ENCODE peak calls at places on chromosomes 2 and 18, in six cellular contexts. One of them, this sample, is unnamed.

GRCh38 chr2:121897335-121897970 is 142.0 kb downstream of the TSN start:
- DNase-seq in adrenal gland: no peak
- DNase-seq in GM12878: no peak
- DNase-seq in IMR-90: peak
- DNase-seq in transverse colon: no peak
- DNase-seq in uterus: no peak
- DNase-seq in this sample: no peak

GRCh38 chr18:43029414-43029813 is 86.1 kb downstream of the RIT2 start:
- DNase-seq in adrenal gland: no peak
- DNase-seq in GM12878: no peak
- DNase-seq in IMR-90: no peak
- DNase-seq in transverse colon: no peak
- DNase-seq in uterus: no peak
- DNase-seq in this sample: no peak

GRCh38 chr2:38648107-38648761 is 17.7 kb upstream of the GALM start:
- DNase-seq in adrenal gland: peak
- DNase-seq in GM12878: no peak
- DNase-seq in IMR-90: peak
- DNase-seq in transverse colon: no peak
- DNase-seq in uterus: no peak
- DNase-seq in this sample: no peak

GRCh38 chr2:106094101-106094860 is 99.8 kb downstream of the UXS1 start:
- DNase-seq in adrenal gland: peak
- DNase-seq in GM12878: no peak
- DNase-seq in IMR-90: no peak
- DNase-seq in transverse colon: no peak
- DNase-seq in uterus: no peak
- DNase-seq in this sample: no peak

GRCh38 chr2:234996041-234996440 is 44.2 kb downstream of the SH3BP4 start:
- DNase-seq in adrenal gland: no peak
- DNase-seq in GM12878: no peak
- DNase-seq in IMR-90: no peak
- DNase-seq in transverse colon: no peak
- DNase-seq in uterus: no peak
- DNase-seq in this sample: no peak

GRCh38 chr2:128392207-128392606 is 73.5 kb upstream of the HS6ST1 start:
- DNase-seq in adrenal gland: no peak
- DNase-seq in GM12878: no peak
- DNase-seq in IMR-90: no peak
- DNase-seq in transverse colon: no peak
- DNase-seq in uterus: no peak
- DNase-seq in this sample: no peak

GRCh38 chr2:235106874-235107639 is 155.2 kb downstream of the SH3BP4 start:
- DNase-seq in adrenal gland: peak
- DNase-seq in GM12878: no peak
- DNase-seq in IMR-90: peak
- DNase-seq in transverse colon: peak
- DNase-seq in uterus: peak
- DNase-seq in this sample: peak

GRCh38 chr2:240435457-240435954 is at the start of gene GPC1:
- DNase-seq in adrenal gland: peak
- DNase-seq in GM12878: no peak
- DNase-seq in IMR-90: peak
- DNase-seq in transverse colon: peak
- DNase-seq in uterus: peak
- DNase-seq in this sample: peak

GRCh38 chr2:66839551-66840320 is 404.8 kb downstream of the MEIS1 start:
- DNase-seq in adrenal gland: no peak
- DNase-seq in GM12878: no peak
- DNase-seq in IMR-90: peak
- DNase-seq in transverse colon: no peak
- DNase-seq in uterus: no peak
- DNase-seq in this sample: peak

GRCh38 chr18:10524507-10525425 is 1.1 kb upstream of the NAPG start:
- DNase-seq in adrenal gland: no peak
- DNase-seq in GM12878: no peak
- DNase-seq in IMR-90: peak
- DNase-seq in transverse colon: no peak
- DNase-seq in uterus: peak
- DNase-seq in this sample: no peak

GRCh38 chr18:35443847-35444246 is 53.9 kb downstream of the INO80C start:
- DNase-seq in adrenal gland: no peak
- DNase-seq in GM12878: no peak
- DNase-seq in IMR-90: no peak
- DNase-seq in transverse colon: no peak
- DNase-seq in uterus: no peak
- DNase-seq in this sample: no peak

GRCh38 chr2:145220496-145220895 is 700.6 kb upstream of the ZEB2 start:
- DNase-seq in adrenal gland: no peak
- DNase-seq in GM12878: no peak
- DNase-seq in IMR-90: no peak
- DNase-seq in transverse colon: no peak
- DNase-seq in uterus: no peak
- DNase-seq in this sample: no peak

GRCh38 chr2:29113891-29114321 is 1.3 kb upstream of the CLIP4 start:
- DNase-seq in adrenal gland: peak
- DNase-seq in GM12878: no peak
- DNase-seq in IMR-90: peak
- DNase-seq in transverse colon: peak
- DNase-seq in uterus: peak
- DNase-seq in this sample: no peak

GRCh38 chr2:101435011-101435862 is 39.7 kb downstream of the RFX8 start:
- DNase-seq in adrenal gland: no peak
- DNase-seq in GM12878: no peak
- DNase-seq in IMR-90: peak
- DNase-seq in transverse colon: no peak
- DNase-seq in uterus: no peak
- DNase-seq in this sample: no peak

GRCh38 chr18:43383031-43383430 is 105.7 kb upstream of the SYT4 start:
- DNase-seq in adrenal gland: no peak
- DNase-seq in GM12878: no peak
- DNase-seq in IMR-90: no peak
- DNase-seq in transverse colon: no peak
- DNase-seq in uterus: no peak
- DNase-seq in this sample: no peak

GRCh38 chr18:55339990-55340389 is 248.0 kb downstream of the TCF4 start:
- DNase-seq in adrenal gland: no peak
- DNase-seq in GM12878: no peak
- DNase-seq in IMR-90: no peak
- DNase-seq in transverse colon: no peak
- DNase-seq in uterus: no peak
- DNase-seq in this sample: no peak

GRCh38 chr2:9000442-9000841 is 3.0 kb downstream of the MBOAT2 start:
- DNase-seq in adrenal gland: no peak
- DNase-seq in GM12878: no peak
- DNase-seq in IMR-90: no peak
- DNase-seq in transverse colon: no peak
- DNase-seq in uterus: no peak
- DNase-seq in this sample: no peak

GRCh38 chr18:4547126-4547525 is 92.0 kb upstream of the DLGAP1 start:
- DNase-seq in adrenal gland: no peak
- DNase-seq in GM12878: no peak
- DNase-seq in IMR-90: no peak
- DNase-seq in transverse colon: no peak
- DNase-seq in uterus: no peak
- DNase-seq in this sample: no peak

GRCh38 chr2:28398101-28398834 is 5.6 kb downstream of the FOSL2 start:
- DNase-seq in adrenal gland: peak
- DNase-seq in GM12878: no peak
- DNase-seq in IMR-90: peak
- DNase-seq in transverse colon: no peak
- DNase-seq in uterus: peak
- DNase-seq in this sample: no peak

GRCh38 chr2:177093384-177093783 is 119.2 kb upstream of the HNRNPA3 start:
- DNase-seq in adrenal gland: no peak
- DNase-seq in GM12878: no peak
- DNase-seq in IMR-90: no peak
- DNase-seq in transverse colon: no peak
- DNase-seq in uterus: no peak
- DNase-seq in this sample: no peak

GRCh38 chr2:46657042-46657504 is 177.7 kb downstream of the TMEM247 start:
- DNase-seq in adrenal gland: peak
- DNase-seq in GM12878: no peak
- DNase-seq in IMR-90: peak
- DNase-seq in transverse colon: peak
- DNase-seq in uterus: peak
- DNase-seq in this sample: no peak

GRCh38 chr18:72868666-72869661 is 1.2 kb upstream of the NETO1 start:
- DNase-seq in adrenal gland: no peak
- DNase-seq in GM12878: no peak
- DNase-seq in IMR-90: no peak
- DNase-seq in transverse colon: no peak
- DNase-seq in uterus: no peak
- DNase-seq in this sample: no peak

GRCh38 chr18:72869786-72870185 is 2.0 kb upstream of the NETO1 start:
- DNase-seq in adrenal gland: no peak
- DNase-seq in GM12878: no peak
- DNase-seq in IMR-90: no peak
- DNase-seq in transverse colon: no peak
- DNase-seq in uterus: no peak
- DNase-seq in this sample: no peak

GRCh38 chr18:72866572-72866900 is 1.3 kb downstream of the NETO1 start:
- DNase-seq in adrenal gland: no peak
- DNase-seq in GM12878: no peak
- DNase-seq in IMR-90: no peak
- DNase-seq in transverse colon: no peak
- DNase-seq in uterus: no peak
- DNase-seq in this sample: no peak

GRCh38 chr18:72866901-72867701 is 686 bp downstream of the NETO1 start:
- DNase-seq in adrenal gland: no peak
- DNase-seq in GM12878: no peak
- DNase-seq in IMR-90: no peak
- DNase-seq in transverse colon: no peak
- DNase-seq in uterus: no peak
- DNase-seq in this sample: no peak

DNA sequence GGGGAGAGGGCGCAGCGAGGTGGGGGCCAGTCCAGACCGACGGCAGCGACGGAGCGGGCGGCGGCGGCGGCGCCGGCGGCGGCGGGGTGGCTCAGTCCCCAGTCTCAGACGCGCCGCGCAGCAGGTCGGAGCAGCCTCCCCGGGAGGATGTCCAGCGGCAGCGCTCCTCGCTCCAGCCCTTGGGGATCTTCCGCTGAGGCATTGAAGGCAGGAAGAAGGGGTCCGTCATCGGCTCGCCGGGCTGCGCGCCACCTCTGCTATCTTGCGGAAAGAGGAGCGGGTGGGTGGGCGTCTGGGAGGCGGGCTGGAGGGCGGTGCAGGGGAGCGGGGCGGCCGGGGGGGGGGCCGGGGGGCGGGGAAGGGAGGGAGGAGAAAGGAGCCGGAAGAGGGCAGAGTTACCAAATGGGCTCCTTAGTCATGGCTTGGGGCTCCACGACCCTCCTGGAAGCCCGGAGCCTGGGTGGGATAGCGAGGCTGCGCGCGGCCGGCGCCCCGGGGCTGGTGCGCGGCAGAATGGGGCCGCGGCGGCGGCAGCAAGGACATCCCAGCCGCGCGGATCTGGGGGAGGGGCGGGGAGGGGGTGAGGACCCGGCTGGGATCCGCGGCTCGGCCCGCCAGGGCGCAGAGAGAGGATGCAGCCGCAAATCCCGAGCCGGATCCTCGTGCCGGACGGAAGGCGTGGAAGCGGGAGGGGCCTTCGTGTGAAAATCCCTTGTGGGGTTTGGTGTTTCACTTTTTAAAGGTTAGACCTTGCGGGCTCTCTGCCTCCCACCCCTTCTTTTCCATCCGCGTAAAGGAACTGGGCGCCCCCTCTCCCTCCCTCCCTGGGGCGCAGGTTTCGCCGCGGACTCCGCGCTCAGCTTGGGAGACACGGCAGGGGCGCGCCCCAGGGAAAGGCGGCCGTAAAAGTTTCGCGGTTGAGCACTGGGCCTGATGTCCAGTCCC is at the start of gene NETO1:
- DNase-seq in adrenal gland: no peak
- DNase-seq in GM12878: no peak
- DNase-seq in IMR-90: no peak
- DNase-seq in transverse colon: no peak
- DNase-seq in uterus: no peak
- DNase-seq in this sample: no peak
- H3K4me3 ChIP-seq in adrenal gland: no peak
- H3K4me3 ChIP-seq in GM12878: no peak
- H3K4me3 ChIP-seq in IMR-90: peak
- H3K4me3 ChIP-seq in transverse colon: no peak
- H3K4me3 ChIP-seq in uterus: no peak
- H3K4me3 ChIP-seq in this sample: peak

GRCh38 chr2:184599875-184600227 is 1.5 kb downstream of the ZNF804A start:
- DNase-seq in adrenal gland: no peak
- DNase-seq in GM12878: no peak
- DNase-seq in IMR-90: peak
- DNase-seq in transverse colon: no peak
- DNase-seq in uterus: no peak
- DNase-seq in this sample: no peak
- TF ChIP-seq POLR2A in adrenal gland: no peak
- TF ChIP-seq POLR2A in GM12878: no peak
- TF ChIP-seq POLR2A in IMR-90: no peak
- TF ChIP-seq POLR2A in transverse colon: no peak
- TF ChIP-seq POLR2A in uterus: no peak
- TF ChIP-seq POLR2A in this sample: no peak

GRCh38 chr2:218981390-218982311 is 3.3 kb downstream of the FEV start:
- DNase-seq in adrenal gland: peak
- DNase-seq in GM12878: no peak
- DNase-seq in IMR-90: peak
- DNase-seq in transverse colon: peak
- DNase-seq in uterus: peak
- DNase-seq in this sample: no peak
- H3K4me3 ChIP-seq in adrenal gland: peak
- H3K4me3 ChIP-seq in GM12878: no peak
- H3K4me3 ChIP-seq in IMR-90: no peak
- H3K4me3 ChIP-seq in transverse colon: no peak
- H3K4me3 ChIP-seq in uterus: peak
- H3K4me3 ChIP-seq in this sample: peak

GRCh38 chr2:162072976-162073775 is 839 bp downstream of the DPP4 start:
- DNase-seq in adrenal gland: no peak
- DNase-seq in GM12878: no peak
- DNase-seq in IMR-90: peak
- DNase-seq in transverse colon: peak
- DNase-seq in uterus: no peak
- DNase-seq in this sample: peak

GRCh38 chr2:162075689-162076132 is 1.7 kb upstream of the DPP4 start:
- DNase-seq in adrenal gland: no peak
- DNase-seq in GM12878: no peak
- DNase-seq in IMR-90: peak
- DNase-seq in transverse colon: no peak
- DNase-seq in uterus: no peak
- DNase-seq in this sample: no peak

GRCh38 chr2:162074937-162075688 is 1.1 kb upstream of the DPP4 start:
- DNase-seq in adrenal gland: no peak
- DNase-seq in GM12878: no peak
- DNase-seq in IMR-90: peak
- DNase-seq in transverse colon: no peak
- DNase-seq in uterus: no peak
- DNase-seq in this sample: no peak

GRCh38 chr2:162074579-162074922 is 536 bp upstream of the DPP4 start:
- DNase-seq in adrenal gland: no peak
- DNase-seq in GM12878: no peak
- DNase-seq in IMR-90: no peak
- DNase-seq in transverse colon: no peak
- DNase-seq in uterus: no peak
- DNase-seq in this sample: no peak

GRCh38 chr2:162073776-162074578 is at the start of gene DPP4:
- DNase-seq in adrenal gland: peak
- DNase-seq in GM12878: no peak
- DNase-seq in IMR-90: peak
- DNase-seq in transverse colon: peak
- DNase-seq in uterus: peak
- DNase-seq in this sample: peak
- TF ChIP-seq POLR2A in adrenal gland: peak
- TF ChIP-seq POLR2A in GM12878: peak
- TF ChIP-seq POLR2A in IMR-90: no peak
- TF ChIP-seq POLR2A in transverse colon: no peak
- TF ChIP-seq POLR2A in uterus: no peak
- TF ChIP-seq POLR2A in this sample: no peak